ENCODE peak calls at places on chromosomes 7 and 10, in four cellular contexts. W is endothelial cell of umbilical vein, G is smooth muscle cell of the brain vasculature, B is amniotic stem cell. J is an unnamed sample.

GRCh38 chr7:78039791-78040776 is 241.5 kb downstream of the PHTF2 start:
- DNase-seq in G (no peak), B (no peak), W (peak), J (peak)

GRCh38 chr7:44277851-44278250 is 47.5 kb downstream of the CAMK2B start:
- DNase-seq in B (no peak), W (no peak), G (no peak), J (no peak)

GRCh38 chr10:17652585-17652984 is 8.6 kb downstream of the STAM start:
- DNase-seq in B (no peak), W (no peak), G (no peak), J (no peak)

GRCh38 chr7:143444785-143445184 is 1.5 kb downstream of the TAS2R60 start:
- DNase-seq in W (no peak), B (no peak), G (no peak), J (no peak)

GRCh38 chr10:4241724-4242345 is 456.8 kb upstream of the KLF6 start:
- DNase-seq in W (peak), B (peak), G (peak), J (peak)

GRCh38 chr10:89369142-89370105 is 8.4 kb upstream of the IFIT1B start:
- DNase-seq in B (peak), W (peak), G (no peak), J (peak)

GRCh38 chr10:87782721-87783120 is 35.3 kb downstream of the ATAD1 start:
- DNase-seq in B (no peak), W (no peak), G (no peak), J (no peak)

GRCh38 chr7:4830176-4830575 is 31.7 kb downstream of the PAPOLB start:
- DNase-seq in B (no peak), G (peak), W (peak), J (peak)

GRCh38 chr7:77798394-77799077 is at the start of the genes PHTF2 and TMEM60:
- DNase-seq in W (peak), B (peak), G (peak), J (peak)

GRCh38 chr10:69861251-69862240 is 59.8 kb downstream of the COL13A1 start:
- DNase-seq in W (peak), B (peak), G (no peak), J (peak)

GRCh38 chr10:69092959-69093850 is 5.3 kb downstream of the SRGN start:
- DNase-seq in B (peak), G (peak), W (peak), J (peak)

GRCh38 chr7:128403676-128404075 is 6.1 kb downstream of the IMPDH1 start:
- DNase-seq in W (no peak), B (no peak), G (no peak), J (no peak)

J was measured in lung microvascular endothelial cell.